ENCODE peak calls at places on chromosomes 12 and 14, in ten cellular contexts. One of them, this sample, is unnamed.

GRCh38 chr14:99679111-99679510 is 5.0 kb upstream of the CYP46A1 start:
- DNase-seq in A549: no peak
- DNase-seq in adrenal gland: no peak
- DNase-seq in IMR-90: no peak
- DNase-seq in heart left ventricle: no peak
- DNase-seq in small intestine: no peak
- DNase-seq in mammary epithelial cell: no peak
- DNase-seq in colonic mucosa: no peak
- DNase-seq in CD4-positive, alpha-beta T cell: no peak
- DNase-seq in left ventricle myocardium inferior: no peak
- DNase-seq in this sample: no peak

GRCh38 chr14:77203611-77204456 is 22.2 kb downstream of the TMEM63C start:
- DNase-seq in A549: no peak
- DNase-seq in adrenal gland: peak
- DNase-seq in IMR-90: no peak
- DNase-seq in heart left ventricle: no peak
- DNase-seq in small intestine: no peak
- DNase-seq in mammary epithelial cell: no peak
- DNase-seq in colonic mucosa: no peak
- DNase-seq in CD4-positive, alpha-beta T cell: no peak
- DNase-seq in left ventricle myocardium inferior: no peak
- DNase-seq in this sample: no peak

GRCh38 chr14:31037709-31038221 is 11.6 kb upstream of the STRN3 start:
- DNase-seq in A549: no peak
- DNase-seq in adrenal gland: no peak
- DNase-seq in IMR-90: no peak
- DNase-seq in heart left ventricle: no peak
- DNase-seq in small intestine: no peak
- DNase-seq in mammary epithelial cell: no peak
- DNase-seq in colonic mucosa: no peak
- DNase-seq in CD4-positive, alpha-beta T cell: no peak
- DNase-seq in left ventricle myocardium inferior: no peak
- DNase-seq in this sample: no peak

GRCh38 chr12:90546511-90546910 is 408.5 kb downstream of the CCER1 start:
- DNase-seq in A549: no peak
- DNase-seq in adrenal gland: no peak
- DNase-seq in IMR-90: no peak
- DNase-seq in heart left ventricle: no peak
- DNase-seq in small intestine: no peak
- DNase-seq in mammary epithelial cell: no peak
- DNase-seq in colonic mucosa: no peak
- DNase-seq in CD4-positive, alpha-beta T cell: no peak
- DNase-seq in left ventricle myocardium inferior: no peak
- DNase-seq in this sample: no peak

GRCh38 chr12:123801573-123802178 is 39.6 kb downstream of the DNAH10 start:
- DNase-seq in A549: peak
- DNase-seq in adrenal gland: no peak
- DNase-seq in IMR-90: peak
- DNase-seq in heart left ventricle: no peak
- DNase-seq in small intestine: no peak
- DNase-seq in mammary epithelial cell: peak
- DNase-seq in colonic mucosa: no peak
- DNase-seq in CD4-positive, alpha-beta T cell: no peak
- DNase-seq in left ventricle myocardium inferior: no peak
- DNase-seq in this sample: no peak

GRCh38 chr12:119461815-119462214 is 127.3 kb downstream of the CCDC60 start:
- DNase-seq in A549: no peak
- DNase-seq in adrenal gland: no peak
- DNase-seq in IMR-90: no peak
- DNase-seq in heart left ventricle: no peak
- DNase-seq in small intestine: no peak
- DNase-seq in mammary epithelial cell: no peak
- DNase-seq in colonic mucosa: no peak
- DNase-seq in CD4-positive, alpha-beta T cell: no peak
- DNase-seq in left ventricle myocardium inferior: no peak
- DNase-seq in this sample: no peak

GRCh38 chr12:4274960-4275868 is 1.7 kb downstream of the CCND2 start:
- DNase-seq in A549: no peak
- DNase-seq in adrenal gland: no peak
- DNase-seq in IMR-90: peak
- DNase-seq in heart left ventricle: no peak
- DNase-seq in small intestine: peak
- DNase-seq in mammary epithelial cell: peak
- DNase-seq in colonic mucosa: peak
- DNase-seq in CD4-positive, alpha-beta T cell: no peak
- DNase-seq in left ventricle myocardium inferior: no peak
- DNase-seq in this sample: no peak

GRCh38 chr12:107415834-107416233 is 269.8 kb upstream of the PWP1 start:
- DNase-seq in A549: no peak
- DNase-seq in adrenal gland: no peak
- DNase-seq in IMR-90: no peak
- DNase-seq in heart left ventricle: no peak
- DNase-seq in small intestine: no peak
- DNase-seq in mammary epithelial cell: peak
- DNase-seq in colonic mucosa: no peak
- DNase-seq in CD4-positive, alpha-beta T cell: no peak
- DNase-seq in left ventricle myocardium inferior: no peak
- DNase-seq in this sample: no peak

GRCh38 chr12:88633312-88633711 is 53.0 kb upstream of the KITLG start:
- DNase-seq in A549: no peak
- DNase-seq in adrenal gland: no peak
- DNase-seq in IMR-90: peak
- DNase-seq in heart left ventricle: no peak
- DNase-seq in small intestine: peak
- DNase-seq in mammary epithelial cell: no peak
- DNase-seq in colonic mucosa: no peak
- DNase-seq in CD4-positive, alpha-beta T cell: no peak
- DNase-seq in left ventricle myocardium inferior: no peak
- DNase-seq in this sample: peak

GRCh38 chr12:121776190-121777098 is 17.0 kb downstream of the RHOF start:
- DNase-seq in A549: peak
- DNase-seq in adrenal gland: peak
- DNase-seq in IMR-90: peak
- DNase-seq in heart left ventricle: peak
- DNase-seq in small intestine: peak
- DNase-seq in mammary epithelial cell: peak
- DNase-seq in colonic mucosa: peak
- DNase-seq in CD4-positive, alpha-beta T cell: peak
- DNase-seq in left ventricle myocardium inferior: peak
- DNase-seq in this sample: peak

GRCh38 chr12:53389702-53390101 is 9.7 kb downstream of the SP1 start:
- DNase-seq in A549: no peak
- DNase-seq in adrenal gland: no peak
- DNase-seq in IMR-90: no peak
- DNase-seq in heart left ventricle: no peak
- DNase-seq in small intestine: no peak
- DNase-seq in mammary epithelial cell: no peak
- DNase-seq in colonic mucosa: no peak
- DNase-seq in CD4-positive, alpha-beta T cell: no peak
- DNase-seq in left ventricle myocardium inferior: no peak
- DNase-seq in this sample: no peak

GRCh38 chr12:106292339-106292738 is 10.2 kb upstream of the TCP11L2 start:
- DNase-seq in A549: no peak
- DNase-seq in adrenal gland: no peak
- DNase-seq in IMR-90: no peak
- DNase-seq in heart left ventricle: no peak
- DNase-seq in small intestine: no peak
- DNase-seq in mammary epithelial cell: no peak
- DNase-seq in colonic mucosa: no peak
- DNase-seq in CD4-positive, alpha-beta T cell: no peak
- DNase-seq in left ventricle myocardium inferior: no peak
- DNase-seq in this sample: no peak

GRCh38 chr12:105944628-105945027 is 194.1 kb downstream of the NUAK1 start:
- DNase-seq in A549: no peak
- DNase-seq in adrenal gland: no peak
- DNase-seq in IMR-90: no peak
- DNase-seq in heart left ventricle: no peak
- DNase-seq in small intestine: no peak
- DNase-seq in mammary epithelial cell: peak
- DNase-seq in colonic mucosa: no peak
- DNase-seq in CD4-positive, alpha-beta T cell: no peak
- DNase-seq in left ventricle myocardium inferior: no peak
- DNase-seq in this sample: no peak

GRCh38 chr14:51849095-51849494 is 11.3 kb upstream of the GNG2 start:
- DNase-seq in A549: no peak
- DNase-seq in adrenal gland: no peak
- DNase-seq in IMR-90: peak
- DNase-seq in heart left ventricle: no peak
- DNase-seq in small intestine: no peak
- DNase-seq in mammary epithelial cell: peak
- DNase-seq in colonic mucosa: no peak
- DNase-seq in CD4-positive, alpha-beta T cell: no peak
- DNase-seq in left ventricle myocardium inferior: no peak
- DNase-seq in this sample: no peak

GRCh38 chr14:73393375-73393774 is 65.0 kb downstream of the NUMB start:
- DNase-seq in A549: no peak
- DNase-seq in adrenal gland: no peak
- DNase-seq in IMR-90: no peak
- DNase-seq in heart left ventricle: no peak
- DNase-seq in small intestine: no peak
- DNase-seq in mammary epithelial cell: no peak
- DNase-seq in colonic mucosa: no peak
- DNase-seq in CD4-positive, alpha-beta T cell: no peak
- DNase-seq in left ventricle myocardium inferior: no peak
- DNase-seq in this sample: no peak

GRCh38 chr14:67749341-67750110 is 47.8 kb downstream of the RDH12 start:
- DNase-seq in A549: no peak
- DNase-seq in adrenal gland: no peak
- DNase-seq in IMR-90: peak
- DNase-seq in heart left ventricle: no peak
- DNase-seq in small intestine: no peak
- DNase-seq in mammary epithelial cell: no peak
- DNase-seq in colonic mucosa: no peak
- DNase-seq in CD4-positive, alpha-beta T cell: no peak
- DNase-seq in left ventricle myocardium inferior: no peak
- DNase-seq in this sample: no peak

GRCh38 chr12:6697584-6698351 is 2.8 kb downstream of the PIANP start:
- DNase-seq in A549: peak
- DNase-seq in adrenal gland: peak
- DNase-seq in IMR-90: peak
- DNase-seq in heart left ventricle: no peak
- DNase-seq in small intestine: peak
- DNase-seq in mammary epithelial cell: peak
- DNase-seq in colonic mucosa: peak
- DNase-seq in CD4-positive, alpha-beta T cell: no peak
- DNase-seq in left ventricle myocardium inferior: no peak
- DNase-seq in this sample: peak

GRCh38 chr12:113660941-113661340 is 189.3 kb upstream of the LHX5 start:
- DNase-seq in A549: no peak
- DNase-seq in adrenal gland: no peak
- DNase-seq in IMR-90: no peak
- DNase-seq in heart left ventricle: no peak
- DNase-seq in small intestine: no peak
- DNase-seq in mammary epithelial cell: no peak
- DNase-seq in colonic mucosa: no peak
- DNase-seq in CD4-positive, alpha-beta T cell: no peak
- DNase-seq in left ventricle myocardium inferior: no peak
- DNase-seq in this sample: no peak

GRCh38 chr14:90780519-90780918 is 35.7 kb downstream of the TTC7B start:
- DNase-seq in A549: no peak
- DNase-seq in adrenal gland: no peak
- DNase-seq in IMR-90: no peak
- DNase-seq in heart left ventricle: no peak
- DNase-seq in small intestine: peak
- DNase-seq in mammary epithelial cell: no peak
- DNase-seq in colonic mucosa: no peak
- DNase-seq in CD4-positive, alpha-beta T cell: no peak
- DNase-seq in left ventricle myocardium inferior: no peak
- DNase-seq in this sample: no peak
- H3K27ac ChIP-seq in A549: no peak
- H3K27ac ChIP-seq in adrenal gland: no peak
- H3K27ac ChIP-seq in IMR-90: no peak
- H3K27ac ChIP-seq in heart left ventricle: no peak
- H3K27ac ChIP-seq in small intestine: no peak
- H3K27ac ChIP-seq in mammary epithelial cell: no peak
- H3K27ac ChIP-seq in colonic mucosa: no peak
- H3K27ac ChIP-seq in CD4-positive, alpha-beta T cell: no peak
- H3K27ac ChIP-seq in left ventricle myocardium inferior: no peak
- H3K27ac ChIP-seq in this sample: no peak

DNA sequence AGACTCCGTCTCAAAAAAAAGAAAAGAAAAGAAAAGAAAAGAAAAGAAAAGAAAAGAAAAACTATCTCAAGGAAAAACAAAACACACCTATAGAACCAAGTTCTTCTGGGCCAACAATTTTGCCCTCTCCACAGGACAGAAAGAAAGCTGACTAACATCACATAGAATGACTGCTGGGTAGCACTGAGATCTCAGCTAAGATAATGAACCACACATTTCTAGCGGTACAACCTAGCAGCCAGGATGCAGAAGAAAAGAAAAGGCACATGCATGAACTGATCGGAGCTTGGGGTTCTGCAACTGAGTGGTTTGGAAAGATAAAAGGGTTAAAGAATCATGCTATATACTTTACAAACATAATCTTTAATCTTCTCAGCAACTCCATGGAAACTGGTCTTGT is 19.5 kb downstream of the TMED10 start:
- DNase-seq in A549: no peak
- DNase-seq in adrenal gland: no peak
- DNase-seq in IMR-90: no peak
- DNase-seq in heart left ventricle: no peak
- DNase-seq in small intestine: no peak
- DNase-seq in mammary epithelial cell: peak
- DNase-seq in colonic mucosa: no peak
- DNase-seq in CD4-positive, alpha-beta T cell: peak
- DNase-seq in left ventricle myocardium inferior: no peak
- DNase-seq in this sample: peak
- H3K27ac ChIP-seq in A549: no peak
- H3K27ac ChIP-seq in adrenal gland: no peak
- H3K27ac ChIP-seq in IMR-90: no peak
- H3K27ac ChIP-seq in heart left ventricle: no peak
- H3K27ac ChIP-seq in small intestine: no peak
- H3K27ac ChIP-seq in mammary epithelial cell: no peak
- H3K27ac ChIP-seq in colonic mucosa: no peak
- H3K27ac ChIP-seq in CD4-positive, alpha-beta T cell: no peak
- H3K27ac ChIP-seq in left ventricle myocardium inferior: no peak
- H3K27ac ChIP-seq in this sample: no peak

DNA sequence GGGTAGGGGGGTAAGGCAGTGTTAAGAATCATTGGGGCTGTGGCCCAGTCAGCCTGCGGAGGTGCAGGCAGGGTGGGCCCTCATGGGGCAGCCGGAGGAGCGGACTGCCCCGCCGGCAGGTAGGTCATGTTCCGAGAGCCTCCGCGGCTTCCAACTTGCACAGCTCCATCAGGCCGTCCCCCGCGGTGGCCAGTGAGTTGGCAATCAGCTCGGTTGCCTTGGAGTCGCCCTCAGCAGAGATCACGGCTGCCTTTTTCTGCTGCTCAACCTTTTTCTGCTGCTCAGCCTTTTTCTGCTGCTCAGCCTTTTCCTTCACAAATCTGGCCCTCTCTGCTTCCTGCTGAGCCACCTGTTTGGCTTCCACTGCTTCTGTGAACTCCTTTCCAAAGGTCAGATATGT is 41.1 kb upstream of the CSRNP2 start:
- DNase-seq in A549: no peak
- DNase-seq in adrenal gland: no peak
- DNase-seq in IMR-90: no peak
- DNase-seq in heart left ventricle: no peak
- DNase-seq in small intestine: no peak
- DNase-seq in mammary epithelial cell: no peak
- DNase-seq in colonic mucosa: no peak
- DNase-seq in CD4-positive, alpha-beta T cell: no peak
- DNase-seq in left ventricle myocardium inferior: no peak
- DNase-seq in this sample: no peak
- H3K27ac ChIP-seq in A549: no peak
- H3K27ac ChIP-seq in adrenal gland: no peak
- H3K27ac ChIP-seq in IMR-90: no peak
- H3K27ac ChIP-seq in heart left ventricle: no peak
- H3K27ac ChIP-seq in small intestine: no peak
- H3K27ac ChIP-seq in mammary epithelial cell: no peak
- H3K27ac ChIP-seq in colonic mucosa: no peak
- H3K27ac ChIP-seq in CD4-positive, alpha-beta T cell: no peak
- H3K27ac ChIP-seq in left ventricle myocardium inferior: no peak
- H3K27ac ChIP-seq in this sample: no peak

GRCh38 chr12:27710592-27711311 is at the start of gene MRPS35:
- DNase-seq in A549: peak
- DNase-seq in adrenal gland: peak
- DNase-seq in IMR-90: peak
- DNase-seq in heart left ventricle: peak
- DNase-seq in small intestine: peak
- DNase-seq in mammary epithelial cell: peak
- DNase-seq in colonic mucosa: peak
- DNase-seq in CD4-positive, alpha-beta T cell: peak
- DNase-seq in left ventricle myocardium inferior: peak
- DNase-seq in this sample: peak
- H3K27ac ChIP-seq in A549: peak
- H3K27ac ChIP-seq in adrenal gland: peak
- H3K27ac ChIP-seq in IMR-90: peak
- H3K27ac ChIP-seq in heart left ventricle: peak
- H3K27ac ChIP-seq in small intestine: peak
- H3K27ac ChIP-seq in mammary epithelial cell: peak
- H3K27ac ChIP-seq in colonic mucosa: peak
- H3K27ac ChIP-seq in CD4-positive, alpha-beta T cell: peak
- H3K27ac ChIP-seq in left ventricle myocardium inferior: peak
- H3K27ac ChIP-seq in this sample: peak

This sample was measured in trophoblast cell.